ENCODE peak calls at places on chromosomes 11 and 22, in six cellular contexts. C is activated T-cell treated with anti-CD3 and anti-CD28 coated beads, Interleukin-2, amount 50 U/mL, for 4 hours; J is Right ventricle myocardium superior; Z is HCT116; M is effector memory CD8-positive, alpha-beta T cell; L is HepG2. Y is an unnamed sample.

GRCh38 chr22:41308054-41308453 is 6.7 kb downstream of the ZC3H7B start:
- ATAC-seq in C (no peak), J (peak), Z (no peak), M (no peak), L (peak), Y (no peak)

GRCh38 chr11:134945993-134946392 is 534.0 kb upstream of the B3GAT1 start:
- ATAC-seq in C (no peak), J (no peak), Z (peak), M (no peak), L (no peak), Y (no peak)

GRCh38 chr22:42172385-42173172 is 42.0 kb upstream of the CYP2D6 start:
- ATAC-seq in C (no peak), J (peak), Z (no peak), M (no peak), L (peak), Y (no peak)

GRCh38 chr11:78158987-78159662 is 19.7 kb upstream of the ALG8 start:
- ATAC-seq in C (no peak), J (no peak), Z (no peak), M (no peak), L (no peak), Y (no peak)

GRCh38 chr11:61609000-61609969 is 28.4 kb upstream of the SYT7 start:
- ATAC-seq in C (no peak), J (peak), Z (no peak), M (no peak), L (peak), Y (peak)

GRCh38 chr11:132248585-132248984 is 878.2 kb downstream of the NTM start:
- ATAC-seq in C (no peak), J (no peak), Z (no peak), M (no peak), L (no peak), Y (no peak)

GRCh38 chr11:7034019-7034418 is 13.7 kb downstream of the NLRP14 start:
- ATAC-seq in C (no peak), J (no peak), Z (no peak), M (no peak), L (no peak), Y (no peak)

GRCh38 chr11:112277937-112278336 is 17.3 kb upstream of the PLET1 start:
- ATAC-seq in C (no peak), J (no peak), Z (no peak), M (no peak), L (no peak), Y (no peak)

GRCh38 chr22:24420072-24420976 is 7.1 kb upstream of the ADORA2A start:
- ATAC-seq in C (no peak), J (peak), Z (no peak), M (no peak), L (peak), Y (no peak)

Y was measured in esophagus mucosa.